ENCODE peak calls at places on chromosomes 5 and 9, in five cellular contexts. One of them, this sample, is unnamed.

GRCh38 chr5:122849746-122850145 is 4.3 kb downstream of the SNX24 start:
- DNase-seq in AG04450: no peak
- DNase-seq in choroid plexus epithelial cell: peak; percentile 70
- DNase-seq in HepG2: no peak
- DNase-seq in GM12865: no peak
- DNase-seq in this sample: no peak

GRCh38 chr9:98973546-98973921 is 29.8 kb downstream of the COL15A1 start:
- DNase-seq in AG04450: no peak
- DNase-seq in choroid plexus epithelial cell: no peak
- DNase-seq in HepG2: no peak
- DNase-seq in GM12865: no peak
- DNase-seq in this sample: no peak

GRCh38 chr5:91456928-91457571 is 73.9 kb upstream of the ARRDC3 start:
- DNase-seq in AG04450: no peak
- DNase-seq in choroid plexus epithelial cell: no peak
- DNase-seq in HepG2: no peak
- DNase-seq in GM12865: no peak
- DNase-seq in this sample: no peak

GRCh38 chr5:14006823-14007510 is 62.5 kb upstream of the DNAH5 start:
- DNase-seq in AG04450: no peak
- DNase-seq in choroid plexus epithelial cell: no peak
- DNase-seq in HepG2: no peak
- DNase-seq in GM12865: no peak
- DNase-seq in this sample: no peak

GRCh38 chr9:35749515-35750255 is 598 bp downstream of the RGP1 start:
- DNase-seq in AG04450: no peak
- DNase-seq in choroid plexus epithelial cell: no peak
- DNase-seq in HepG2: no peak
- DNase-seq in GM12865: peak; percentile 59
- DNase-seq in this sample: no peak

GRCh38 chr5:113311301-113311700 is 123.5 kb downstream of the TSSK1B start:
- DNase-seq in AG04450: no peak
- DNase-seq in choroid plexus epithelial cell: no peak
- DNase-seq in HepG2: no peak
- DNase-seq in GM12865: no peak
- DNase-seq in this sample: no peak

GRCh38 chr5:42653705-42654104 is 102.9 kb upstream of the CCDC152 start:
- DNase-seq in AG04450: no peak
- DNase-seq in choroid plexus epithelial cell: no peak
- DNase-seq in HepG2: no peak
- DNase-seq in GM12865: no peak
- DNase-seq in this sample: no peak

GRCh38 chr5:1831677-1832313 is 30.6 kb downstream of the NDUFS6 start:
- DNase-seq in AG04450: no peak
- DNase-seq in choroid plexus epithelial cell: no peak
- DNase-seq in HepG2: no peak
- DNase-seq in GM12865: no peak
- DNase-seq in this sample: no peak

GRCh38 chr9:80448996-80449395 is 877.2 kb downstream of the TLE4 start:
- DNase-seq in AG04450: no peak
- DNase-seq in choroid plexus epithelial cell: no peak
- DNase-seq in HepG2: no peak
- DNase-seq in GM12865: no peak
- DNase-seq in this sample: no peak

GRCh38 chr5:111326551-111326950 is 102.4 kb downstream of the CAMK4 start:
- DNase-seq in AG04450: no peak
- DNase-seq in choroid plexus epithelial cell: no peak
- DNase-seq in HepG2: no peak
- DNase-seq in GM12865: no peak
- DNase-seq in this sample: no peak

GRCh38 chr5:149528661-149529060 is 22.6 kb downstream of the CSNK1A1 start:
- DNase-seq in AG04450: no peak
- DNase-seq in choroid plexus epithelial cell: no peak
- DNase-seq in HepG2: no peak
- DNase-seq in GM12865: no peak
- DNase-seq in this sample: no peak

GRCh38 chr5:170546257-170546656 is 42.4 kb downstream of the KCNIP1 start:
- DNase-seq in AG04450: no peak
- DNase-seq in choroid plexus epithelial cell: no peak
- DNase-seq in HepG2: no peak
- DNase-seq in GM12865: no peak
- DNase-seq in this sample: no peak

GRCh38 chr9:126521089-126521488 is 92.6 kb upstream of the LMX1B start:
- DNase-seq in AG04450: no peak
- DNase-seq in choroid plexus epithelial cell: no peak
- DNase-seq in HepG2: no peak
- DNase-seq in GM12865: no peak
- DNase-seq in this sample: no peak

GRCh38 chr5:180157866-180158265 is 51.1 kb downstream of the RASGEF1C start:
- DNase-seq in AG04450: no peak
- DNase-seq in choroid plexus epithelial cell: no peak
- DNase-seq in HepG2: no peak
- DNase-seq in GM12865: no peak
- DNase-seq in this sample: no peak

GRCh38 chr9:114367823-114368609 is 19.8 kb downstream of the AKNA start:
- DNase-seq in AG04450: no peak
- DNase-seq in choroid plexus epithelial cell: no peak
- DNase-seq in HepG2: no peak
- DNase-seq in GM12865: no peak
- DNase-seq in this sample: no peak

GRCh38 chr9:73527521-73527920 is 375.9 kb downstream of the ANXA1 start:
- DNase-seq in AG04450: no peak
- DNase-seq in choroid plexus epithelial cell: no peak
- DNase-seq in HepG2: no peak
- DNase-seq in GM12865: no peak
- DNase-seq in this sample: no peak

GRCh38 chr9:83385317-83385716 is 152.9 kb downstream of the FRMD3 start:
- DNase-seq in AG04450: no peak
- DNase-seq in choroid plexus epithelial cell: no peak
- DNase-seq in HepG2: no peak
- DNase-seq in GM12865: no peak
- DNase-seq in this sample: no peak

GRCh38 chr9:130868230-130868629 is 28.4 kb downstream of the QRFP start:
- DNase-seq in AG04450: no peak
- DNase-seq in choroid plexus epithelial cell: no peak
- DNase-seq in HepG2: no peak
- DNase-seq in GM12865: no peak
- DNase-seq in this sample: no peak

GRCh38 chr5:138972230-138972629 is 97.1 kb upstream of the LRRTM2 start:
- DNase-seq in AG04450: no peak
- DNase-seq in choroid plexus epithelial cell: no peak
- DNase-seq in HepG2: no peak
- DNase-seq in GM12865: no peak
- DNase-seq in this sample: no peak

GRCh38 chr5:163976691-163977090 is 471.3 kb downstream of the MAT2B start:
- DNase-seq in AG04450: no peak
- DNase-seq in choroid plexus epithelial cell: peak; percentile 50
- DNase-seq in HepG2: no peak
- DNase-seq in GM12865: no peak
- DNase-seq in this sample: no peak

GRCh38 chr5:128965011-128965637 is at the start of gene SLC27A6:
- DNase-seq in AG04450: no peak
- DNase-seq in choroid plexus epithelial cell: peak; percentile 8
- DNase-seq in HepG2: no peak
- DNase-seq in GM12865: no peak
- DNase-seq in this sample: no peak

GRCh38 chr9:23621166-23621565 is 204.9 kb downstream of the ELAVL2 start:
- DNase-seq in AG04450: no peak
- DNase-seq in choroid plexus epithelial cell: no peak
- DNase-seq in HepG2: no peak
- DNase-seq in GM12865: no peak
- DNase-seq in this sample: no peak

GRCh38 chr5:36177715-36178556 is 26.0 kb downstream of the SKP2 start:
- DNase-seq in AG04450: peak; percentile 15
- DNase-seq in choroid plexus epithelial cell: peak; percentile 75
- DNase-seq in HepG2: peak; percentile 48
- DNase-seq in GM12865: peak; percentile 44
- DNase-seq in this sample: peak; percentile 45

GRCh38 chr5:57435701-57436134 is 46.9 kb downstream of the ACTBL2 start:
- DNase-seq in AG04450: peak; percentile 90
- DNase-seq in choroid plexus epithelial cell: peak; percentile 98
- DNase-seq in HepG2: peak; percentile 23
- DNase-seq in GM12865: no peak
- DNase-seq in this sample: peak; percentile 88

GRCh38 chr9:123658792-123659191 is 271.1 kb downstream of the DENND1A start:
- DNase-seq in AG04450: no peak
- DNase-seq in choroid plexus epithelial cell: no peak
- DNase-seq in HepG2: no peak
- DNase-seq in GM12865: peak; percentile 67
- DNase-seq in this sample: no peak

DNA sequence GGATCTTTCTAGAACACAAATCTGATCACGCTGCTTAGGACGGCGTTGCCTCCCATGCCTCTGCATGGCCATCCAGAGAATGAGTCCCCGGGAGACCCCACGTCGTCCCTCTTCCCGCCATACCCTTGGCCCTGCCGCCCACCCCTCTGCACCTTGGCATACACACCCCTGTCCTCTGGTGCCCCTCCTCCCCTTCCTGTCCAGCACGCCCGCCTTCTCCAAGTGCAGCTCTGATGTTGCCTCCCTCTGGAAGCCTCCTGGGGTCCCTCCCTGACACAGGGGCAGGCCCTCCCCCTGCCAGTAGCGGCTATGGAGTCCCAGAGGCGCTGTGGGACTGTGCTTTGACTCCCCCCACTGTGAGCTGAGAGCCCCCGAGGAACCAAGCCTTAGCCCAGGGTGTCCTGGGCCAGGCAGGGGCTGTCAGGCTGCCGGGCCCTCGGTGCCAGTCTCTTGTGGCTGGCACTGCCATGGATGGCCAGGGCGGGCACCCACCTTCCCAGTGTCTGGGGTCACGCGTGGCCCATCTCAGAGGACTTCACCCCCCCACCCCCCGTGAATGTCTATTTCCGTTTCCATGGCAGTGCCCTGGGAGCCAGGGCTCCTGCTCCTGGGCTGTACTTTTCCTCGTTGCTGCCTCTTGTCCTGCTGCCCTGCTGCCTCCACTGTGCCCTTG is 70.5 kb upstream of the RNU6ATAC start:
- DNase-seq in AG04450: no peak
- DNase-seq in choroid plexus epithelial cell: no peak
- DNase-seq in HepG2: no peak
- DNase-seq in GM12865: no peak
- DNase-seq in this sample: no peak
- TF ChIP-seq CTCF in AG04450: no peak
- TF ChIP-seq CTCF in choroid plexus epithelial cell: no peak
- TF ChIP-seq CTCF in HepG2: no peak
- TF ChIP-seq CTCF in GM12865: no peak
- TF ChIP-seq CTCF in this sample: no peak

GRCh38 chr9:6739218-6739617 is 18.6 kb upstream of the KDM4C start:
- DNase-seq in AG04450: no peak
- DNase-seq in choroid plexus epithelial cell: peak; percentile 47
- DNase-seq in HepG2: peak; percentile 39
- DNase-seq in GM12865: peak; percentile 34
- DNase-seq in this sample: no peak
- TF ChIP-seq CTCF in AG04450: peak; percentile 28
- TF ChIP-seq CTCF in choroid plexus epithelial cell: peak; percentile 54
- TF ChIP-seq CTCF in HepG2: peak; percentile 63
- TF ChIP-seq CTCF in GM12865: peak; percentile 4
- TF ChIP-seq CTCF in this sample: peak; percentile 56

GRCh38 chr9:32706004-32706749 is 70.7 kb upstream of the TAF1L start:
- DNase-seq in AG04450: no peak
- DNase-seq in choroid plexus epithelial cell: no peak
- DNase-seq in HepG2: no peak
- DNase-seq in GM12865: no peak
- DNase-seq in this sample: no peak
- TF ChIP-seq CTCF in AG04450: no peak
- TF ChIP-seq CTCF in choroid plexus epithelial cell: no peak
- TF ChIP-seq CTCF in HepG2: no peak
- TF ChIP-seq CTCF in GM12865: no peak
- TF ChIP-seq CTCF in this sample: peak; percentile 3

GRCh38 chr9:121168052-121168451 is 33.6 kb downstream of the RAB14 start:
- DNase-seq in AG04450: no peak
- DNase-seq in choroid plexus epithelial cell: no peak
- DNase-seq in HepG2: no peak
- DNase-seq in GM12865: no peak
- DNase-seq in this sample: no peak
- TF ChIP-seq CTCF in AG04450: no peak
- TF ChIP-seq CTCF in choroid plexus epithelial cell: no peak
- TF ChIP-seq CTCF in HepG2: no peak
- TF ChIP-seq CTCF in GM12865: no peak
- TF ChIP-seq CTCF in this sample: no peak

DNA sequence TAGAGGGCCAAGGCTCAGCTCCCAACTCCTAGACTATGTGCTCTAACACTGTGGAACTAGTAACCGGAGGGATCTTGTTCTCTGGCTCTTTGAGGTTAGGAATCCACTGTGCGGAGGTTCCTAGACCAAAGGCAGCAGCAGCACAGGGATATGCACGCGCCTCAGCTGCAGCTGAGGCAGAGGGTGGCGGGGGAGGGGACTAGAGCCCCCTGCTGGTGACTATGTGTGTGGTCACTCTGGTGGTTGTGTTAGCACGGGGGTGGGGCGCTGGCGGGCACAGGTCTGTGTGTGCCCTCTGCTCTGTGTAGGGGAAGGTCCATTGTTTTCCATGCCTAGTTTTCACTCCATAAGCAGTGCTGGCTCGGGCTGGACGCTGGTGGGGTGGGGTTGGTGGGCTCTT is 458.0 kb upstream of the IZUMO3 start:
- DNase-seq in AG04450: no peak
- DNase-seq in choroid plexus epithelial cell: no peak
- DNase-seq in HepG2: peak; percentile 10
- DNase-seq in GM12865: no peak
- DNase-seq in this sample: no peak
- TF ChIP-seq CTCF in AG04450: no peak
- TF ChIP-seq CTCF in choroid plexus epithelial cell: no peak
- TF ChIP-seq CTCF in HepG2: peak; percentile 39
- TF ChIP-seq CTCF in GM12865: no peak
- TF ChIP-seq CTCF in this sample: peak; percentile 54

DNA sequence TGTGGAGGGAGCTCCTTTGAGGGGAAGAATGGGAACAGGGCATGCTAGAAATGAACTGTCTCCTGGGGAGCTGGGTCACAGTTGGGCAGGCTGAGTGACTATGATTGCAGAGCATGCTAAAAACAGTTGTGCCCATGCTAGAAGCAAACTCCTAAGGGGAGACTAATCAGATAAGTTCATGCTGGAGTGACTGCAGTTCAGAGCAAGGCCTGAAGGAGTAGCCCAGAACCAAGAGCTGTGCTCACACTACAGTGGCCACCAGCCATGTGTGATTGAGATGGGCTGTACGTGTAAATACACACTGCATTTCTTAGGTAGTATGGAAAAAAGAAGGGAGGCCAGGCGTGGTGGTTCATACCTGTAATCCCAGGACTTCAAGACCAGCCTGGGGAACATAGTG is 10.3 kb upstream of the AK1 start:
- DNase-seq in AG04450: no peak
- DNase-seq in choroid plexus epithelial cell: peak; percentile 66
- DNase-seq in HepG2: peak; percentile 27
- DNase-seq in GM12865: peak; percentile 46
- DNase-seq in this sample: no peak
- TF ChIP-seq CTCF in AG04450: peak; percentile 33
- TF ChIP-seq CTCF in choroid plexus epithelial cell: peak; percentile 61
- TF ChIP-seq CTCF in HepG2: no peak
- TF ChIP-seq CTCF in GM12865: peak; percentile 33
- TF ChIP-seq CTCF in this sample: no peak

This sample was measured in LNCaP clone FGC.